ENCODE peak calls at places on chromosome 6, in nine cellular contexts. One of them, this sample, is unnamed. For H3K9me3 and H3K4me1, the result is how much of the 10 kb centered on the place peaks cover.

GRCh38 chr6:137873273-137873762 is 6.3 kb downstream of the TNFAIP3 start:
- DNase-seq in heart right ventricle: peak
- DNase-seq in neuronal stem cell: no peak
- DNase-seq in mammary epithelial cell: peak
- DNase-seq in adipocyte: peak
- DNase-seq in CD8-positive, alpha-beta T cell: no peak
- DNase-seq in A673: peak
- DNase-seq in HCT116: no peak
- DNase-seq in iPS DF 6.9: no peak
- DNase-seq in this sample: no peak

GRCh38 chr6:134663800-134664535 is 285.9 kb downstream of the ALDH8A1 start:
- DNase-seq in heart right ventricle: no peak
- DNase-seq in neuronal stem cell: no peak
- DNase-seq in mammary epithelial cell: no peak
- DNase-seq in adipocyte: peak
- DNase-seq in CD8-positive, alpha-beta T cell: no peak
- DNase-seq in A673: no peak
- DNase-seq in HCT116: no peak
- DNase-seq in iPS DF 6.9: no peak
- DNase-seq in this sample: no peak

GRCh38 chr6:133621751-133622150 is 267.2 kb upstream of the TCF21 start:
- DNase-seq in heart right ventricle: no peak
- DNase-seq in neuronal stem cell: no peak
- DNase-seq in mammary epithelial cell: no peak
- DNase-seq in adipocyte: peak
- DNase-seq in CD8-positive, alpha-beta T cell: no peak
- DNase-seq in A673: no peak
- DNase-seq in HCT116: no peak
- DNase-seq in iPS DF 6.9: no peak
- DNase-seq in this sample: no peak

GRCh38 chr6:28747631-28748157 is 176.1 kb downstream of the TRIM27 start:
- DNase-seq in heart right ventricle: no peak
- DNase-seq in neuronal stem cell: no peak
- DNase-seq in mammary epithelial cell: peak
- DNase-seq in adipocyte: peak
- DNase-seq in CD8-positive, alpha-beta T cell: no peak
- DNase-seq in A673: peak
- DNase-seq in HCT116: peak
- DNase-seq in iPS DF 6.9: peak
- DNase-seq in this sample: no peak

GRCh38 chr6:111591901-111592461 is 13.7 kb downstream of the TRAF3IP2 start:
- DNase-seq in heart right ventricle: no peak
- DNase-seq in neuronal stem cell: no peak
- DNase-seq in mammary epithelial cell: peak
- DNase-seq in adipocyte: peak
- DNase-seq in CD8-positive, alpha-beta T cell: no peak
- DNase-seq in A673: no peak
- DNase-seq in HCT116: no peak
- DNase-seq in iPS DF 6.9: no peak
- DNase-seq in this sample: no peak

GRCh38 chr6:158409451-158409850 is 97.2 kb downstream of the TULP4 start:
- DNase-seq in heart right ventricle: peak
- DNase-seq in neuronal stem cell: no peak
- DNase-seq in mammary epithelial cell: no peak
- DNase-seq in adipocyte: peak
- DNase-seq in CD8-positive, alpha-beta T cell: no peak
- DNase-seq in A673: peak
- DNase-seq in HCT116: no peak
- DNase-seq in iPS DF 6.9: no peak
- DNase-seq in this sample: no peak

GRCh38 chr6:109322825-109323580 is 59.3 kb downstream of the CD164 start:
- DNase-seq in heart right ventricle: peak
- DNase-seq in neuronal stem cell: no peak
- DNase-seq in mammary epithelial cell: peak
- DNase-seq in adipocyte: no peak
- DNase-seq in CD8-positive, alpha-beta T cell: no peak
- DNase-seq in A673: no peak
- DNase-seq in HCT116: no peak
- DNase-seq in iPS DF 6.9: no peak
- DNase-seq in this sample: no peak

GRCh38 chr6:134342211-134342610 is 24.3 kb upstream of the SGK1 start:
- DNase-seq in heart right ventricle: peak
- DNase-seq in neuronal stem cell: no peak
- DNase-seq in mammary epithelial cell: no peak
- DNase-seq in adipocyte: no peak
- DNase-seq in CD8-positive, alpha-beta T cell: no peak
- DNase-seq in A673: no peak
- DNase-seq in HCT116: no peak
- DNase-seq in iPS DF 6.9: no peak
- DNase-seq in this sample: no peak

GRCh38 chr6:130872250-130873095 is 45.3 kb downstream of the SMLR1 start:
- DNase-seq in heart right ventricle: peak
- DNase-seq in neuronal stem cell: peak
- DNase-seq in mammary epithelial cell: peak
- DNase-seq in adipocyte: peak
- DNase-seq in CD8-positive, alpha-beta T cell: peak
- DNase-seq in A673: peak
- DNase-seq in HCT116: peak
- DNase-seq in iPS DF 6.9: peak
- DNase-seq in this sample: peak

GRCh38 chr6:166351715-166352285 is 9.5 kb upstream of the SFT2D1 start:
- DNase-seq in heart right ventricle: peak
- DNase-seq in neuronal stem cell: no peak
- DNase-seq in mammary epithelial cell: peak
- DNase-seq in adipocyte: no peak
- DNase-seq in CD8-positive, alpha-beta T cell: no peak
- DNase-seq in A673: no peak
- DNase-seq in HCT116: no peak
- DNase-seq in iPS DF 6.9: no peak
- DNase-seq in this sample: no peak

GRCh38 chr6:5665173-5665572 is 341.6 kb downstream of the NRN1 start:
- DNase-seq in heart right ventricle: no peak
- DNase-seq in neuronal stem cell: no peak
- DNase-seq in mammary epithelial cell: no peak
- DNase-seq in adipocyte: no peak
- DNase-seq in CD8-positive, alpha-beta T cell: no peak
- DNase-seq in A673: no peak
- DNase-seq in HCT116: no peak
- DNase-seq in iPS DF 6.9: no peak
- DNase-seq in this sample: peak

GRCh38 chr6:42428326-42429041 is 23.2 kb downstream of the TRERF1 start:
- DNase-seq in heart right ventricle: peak
- DNase-seq in neuronal stem cell: no peak
- DNase-seq in mammary epithelial cell: no peak
- DNase-seq in adipocyte: no peak
- DNase-seq in CD8-positive, alpha-beta T cell: no peak
- DNase-seq in A673: no peak
- DNase-seq in HCT116: no peak
- DNase-seq in iPS DF 6.9: no peak
- DNase-seq in this sample: peak

GRCh38 chr6:134293659-134294161 is 24.2 kb downstream of the SGK1 start:
- DNase-seq in heart right ventricle: no peak
- DNase-seq in neuronal stem cell: no peak
- DNase-seq in mammary epithelial cell: no peak
- DNase-seq in adipocyte: no peak
- DNase-seq in CD8-positive, alpha-beta T cell: no peak
- DNase-seq in A673: no peak
- DNase-seq in HCT116: no peak
- DNase-seq in iPS DF 6.9: no peak
- DNase-seq in this sample: no peak

GRCh38 chr6:53439556-53439955 is 90.8 kb upstream of the ELOVL5 start:
- DNase-seq in heart right ventricle: no peak
- DNase-seq in neuronal stem cell: no peak
- DNase-seq in mammary epithelial cell: no peak
- DNase-seq in adipocyte: peak
- DNase-seq in CD8-positive, alpha-beta T cell: no peak
- DNase-seq in A673: no peak
- DNase-seq in HCT116: no peak
- DNase-seq in iPS DF 6.9: no peak
- DNase-seq in this sample: no peak

DNA sequence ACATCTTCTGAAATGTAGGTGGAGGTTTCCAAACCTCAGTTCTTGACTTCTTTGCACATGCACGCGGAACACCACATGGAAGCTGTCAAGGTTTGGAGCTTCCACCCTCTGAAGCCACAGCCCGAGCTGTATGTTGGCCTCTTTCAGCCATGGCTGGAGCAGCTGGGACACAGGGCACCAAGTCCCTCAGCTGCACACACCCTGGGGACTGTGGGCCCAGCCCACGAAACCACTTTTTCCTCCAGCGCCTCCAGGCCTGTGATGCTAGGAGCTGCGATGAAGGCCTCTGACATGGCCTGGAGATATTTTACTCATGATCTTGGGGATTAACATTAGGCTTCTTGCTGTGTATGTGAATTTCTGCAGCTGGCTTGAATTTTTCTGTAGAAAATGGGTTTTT is 68.7 kb downstream of the RNF217 start:
- DNase-seq in heart right ventricle: no peak
- DNase-seq in neuronal stem cell: no peak
- DNase-seq in mammary epithelial cell: no peak
- DNase-seq in adipocyte: no peak
- DNase-seq in CD8-positive, alpha-beta T cell: no peak
- DNase-seq in A673: no peak
- DNase-seq in HCT116: no peak
- DNase-seq in iPS DF 6.9: no peak
- DNase-seq in this sample: no peak
- H3K9me3 ChIP-seq in heart right ventricle: under half
- H3K9me3 ChIP-seq in neuronal stem cell: under half
- H3K9me3 ChIP-seq in mammary epithelial cell: under half
- H3K9me3 ChIP-seq in adipocyte: under half
- H3K9me3 ChIP-seq in CD8-positive, alpha-beta T cell: under half
- H3K9me3 ChIP-seq in A673: under half
- H3K9me3 ChIP-seq in HCT116: under half
- H3K9me3 ChIP-seq in iPS DF 6.9: under half
- H3K9me3 ChIP-seq in this sample: under half

GRCh38 chr6:153088796-153089195 is 42.3 kb downstream of the RGS17 start:
- DNase-seq in heart right ventricle: no peak
- DNase-seq in neuronal stem cell: no peak
- DNase-seq in mammary epithelial cell: no peak
- DNase-seq in adipocyte: no peak
- DNase-seq in CD8-positive, alpha-beta T cell: no peak
- DNase-seq in A673: no peak
- DNase-seq in HCT116: no peak
- DNase-seq in iPS DF 6.9: no peak
- DNase-seq in this sample: no peak
- H3K4me1 ChIP-seq in heart right ventricle: under half
- H3K4me1 ChIP-seq in neuronal stem cell: under half
- H3K4me1 ChIP-seq in mammary epithelial cell: under half
- H3K4me1 ChIP-seq in adipocyte: under half
- H3K4me1 ChIP-seq in CD8-positive, alpha-beta T cell: under half
- H3K4me1 ChIP-seq in A673: under half
- H3K4me1 ChIP-seq in HCT116: under half
- H3K4me1 ChIP-seq in iPS DF 6.9: under half
- H3K4me1 ChIP-seq in this sample: under half

GRCh38 chr6:52389626-52390360 is 27.8 kb downstream of the PAQR8 start:
- DNase-seq in heart right ventricle: no peak
- DNase-seq in neuronal stem cell: no peak
- DNase-seq in mammary epithelial cell: peak
- DNase-seq in adipocyte: peak
- DNase-seq in CD8-positive, alpha-beta T cell: no peak
- DNase-seq in A673: peak
- DNase-seq in HCT116: peak
- DNase-seq in iPS DF 6.9: no peak
- DNase-seq in this sample: peak

GRCh38 chr6:52388790-52389189 is 26.8 kb downstream of the PAQR8 start:
- DNase-seq in heart right ventricle: no peak
- DNase-seq in neuronal stem cell: no peak
- DNase-seq in mammary epithelial cell: no peak
- DNase-seq in adipocyte: no peak
- DNase-seq in CD8-positive, alpha-beta T cell: no peak
- DNase-seq in A673: no peak
- DNase-seq in HCT116: no peak
- DNase-seq in iPS DF 6.9: no peak
- DNase-seq in this sample: peak

GRCh38 chr6:52391599-52391998 is 28.5 kb upstream of the EFHC1 start:
- DNase-seq in heart right ventricle: no peak
- DNase-seq in neuronal stem cell: no peak
- DNase-seq in mammary epithelial cell: no peak
- DNase-seq in adipocyte: no peak
- DNase-seq in CD8-positive, alpha-beta T cell: no peak
- DNase-seq in A673: no peak
- DNase-seq in HCT116: no peak
- DNase-seq in iPS DF 6.9: no peak
- DNase-seq in this sample: no peak

GRCh38 chr6:52390361-52390727 is 28.4 kb downstream of the PAQR8 start:
- DNase-seq in heart right ventricle: no peak
- DNase-seq in neuronal stem cell: no peak
- DNase-seq in mammary epithelial cell: peak
- DNase-seq in adipocyte: peak
- DNase-seq in CD8-positive, alpha-beta T cell: peak
- DNase-seq in A673: peak
- DNase-seq in HCT116: peak
- DNase-seq in iPS DF 6.9: no peak
- DNase-seq in this sample: peak

DNA sequence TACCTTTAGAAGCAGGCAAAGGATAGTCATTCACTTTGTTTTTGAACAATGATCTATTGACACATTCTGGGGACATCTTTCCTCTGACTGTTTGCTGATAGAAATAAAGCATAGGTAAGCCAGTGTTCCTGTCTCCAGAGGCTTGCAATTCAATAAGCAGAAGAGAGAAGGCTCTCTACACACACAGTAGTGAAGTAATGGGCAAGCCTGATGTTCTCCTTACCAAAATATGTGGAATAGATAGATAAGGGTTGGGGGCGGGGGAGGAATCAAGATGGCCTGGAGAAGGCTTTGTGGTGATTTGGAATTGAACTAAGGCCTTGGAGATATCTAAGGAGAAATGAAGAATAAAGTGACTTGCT is 27.3 kb downstream of the PAQR8 start:
- DNase-seq in heart right ventricle: no peak
- DNase-seq in neuronal stem cell: no peak
- DNase-seq in mammary epithelial cell: peak
- DNase-seq in adipocyte: no peak
- DNase-seq in CD8-positive, alpha-beta T cell: no peak
- DNase-seq in A673: no peak
- DNase-seq in HCT116: no peak
- DNase-seq in iPS DF 6.9: no peak
- DNase-seq in this sample: no peak
- H3K4me3 ChIP-seq in heart right ventricle: no peak
- H3K4me3 ChIP-seq in neuronal stem cell: no peak
- H3K4me3 ChIP-seq in mammary epithelial cell: no peak
- H3K4me3 ChIP-seq in adipocyte: no peak
- H3K4me3 ChIP-seq in CD8-positive, alpha-beta T cell: peak
- H3K4me3 ChIP-seq in A673: no peak
- H3K4me3 ChIP-seq in HCT116: peak
- H3K4me3 ChIP-seq in iPS DF 6.9: no peak
- H3K4me3 ChIP-seq in this sample: no peak

GRCh38 chr6:167712332-167713087 is 114.2 kb upstream of the AFDN start:
- DNase-seq in heart right ventricle: no peak
- DNase-seq in neuronal stem cell: no peak
- DNase-seq in mammary epithelial cell: no peak
- DNase-seq in adipocyte: no peak
- DNase-seq in CD8-positive, alpha-beta T cell: no peak
- DNase-seq in A673: no peak
- DNase-seq in HCT116: no peak
- DNase-seq in iPS DF 6.9: no peak
- DNase-seq in this sample: peak
- H3K9me3 ChIP-seq in heart right ventricle: under half
- H3K9me3 ChIP-seq in neuronal stem cell: under half
- H3K9me3 ChIP-seq in mammary epithelial cell: under half
- H3K9me3 ChIP-seq in adipocyte: under half
- H3K9me3 ChIP-seq in CD8-positive, alpha-beta T cell: under half
- H3K9me3 ChIP-seq in A673: under half
- H3K9me3 ChIP-seq in HCT116: under half
- H3K9me3 ChIP-seq in iPS DF 6.9: under half
- H3K9me3 ChIP-seq in this sample: under half